ENCODE peak calls at places on chromosomes 3 and 15, in seven cellular contexts. S is heart left ventricle, J is body of pancreas, Z is heart right ventricle, O is PC-3, P is HCT116, H is pancreas. A is an unnamed sample. For H3K4me1 and H3K9me3, the result is how much of the 10 kb centered on the place peaks cover.

GRCh38 chr3:136862611-136862951 is 573 bp downstream of the NCK1 start:
- ATAC-seq in S (peak), J (peak), P (peak), O (peak), Z (peak), H (peak), A (peak)

GRCh38 chr3:169627073-169627472 is 36.4 kb downstream of the MECOM start:
- ATAC-seq in S (no peak), Z (no peak), P (no peak), H (peak), O (no peak), J (no peak), A (no peak)

GRCh38 chr3:136699271-136699828 is 52.8 kb downstream of the STAG1 start:
- ATAC-seq in J (no peak), Z (no peak), S (no peak), P (no peak), H (no peak), O (no peak), A (no peak)

GRCh38 chr3:150293401-150294001 is 114.6 kb upstream of the TSC22D2 start:
- ATAC-seq in S (no peak), O (no peak), J (no peak), H (no peak), Z (no peak), P (no peak), A (no peak)

GRCh38 chr15:55685292-55685691 is 57.7 kb downstream of the PRTG start:
- ATAC-seq in H (no peak), P (no peak), S (no peak), J (no peak), Z (no peak), O (no peak), A (peak)

GRCh38 chr3:10808974-10809373 is 7.1 kb upstream of the SLC6A11 start:
- ATAC-seq in H (no peak), O (no peak), P (no peak), S (no peak), J (no peak), Z (no peak), A (no peak)

GRCh38 chr15:51286816-51287215 is 51.6 kb downstream of the CYP19A1 start:
- ATAC-seq in S (peak), Z (no peak), H (no peak), O (peak), J (no peak), P (peak), A (peak)

GRCh38 chr3:63559884-63560283 is 92.6 kb upstream of the SNTN start:
- ATAC-seq in P (no peak), H (no peak), J (no peak), S (no peak), Z (no peak), O (no peak), A (no peak)

GRCh38 chr3:24507776-24508422 is 13.2 kb upstream of the THRB start:
- ATAC-seq in Z (no peak), P (no peak), J (no peak), H (no peak), S (no peak), O (peak), A (no peak)

GRCh38 chr3:4332991-4333390 is 29.8 kb downstream of the SETMAR start:
- ATAC-seq in H (no peak), P (no peak), S (no peak), Z (no peak), O (no peak), J (no peak), A (no peak)

GRCh38 chr3:10263549-10264363 is 15.5 kb downstream of the TATDN2 start:
- ATAC-seq in P (peak), J (peak), H (peak), S (peak), O (peak), Z (no peak), A (peak)

GRCh38 chr15:38202356-38202755 is 50.3 kb upstream of the SPRED1 start:
- ATAC-seq in J (no peak), S (no peak), H (no peak), Z (no peak), P (no peak), O (peak), A (no peak)

GRCh38 chr3:159620873-159621272 is 367.8 kb upstream of the IL12A start:
- ATAC-seq in O (peak), H (no peak), J (no peak), P (peak), Z (no peak), S (no peak), A (no peak)

GRCh38 chr3:159620281-159620680 is 368.4 kb upstream of the IL12A start:
- ATAC-seq in P (peak), H (no peak), S (no peak), O (no peak), J (no peak), Z (no peak), A (no peak)

GRCh38 chr3:159619341-159619885 is 369.2 kb upstream of the IL12A start:
- ATAC-seq in O (peak), S (no peak), J (no peak), P (no peak), H (no peak), Z (no peak), A (no peak)

GRCh38 chr3:159616234-159616825 is 372.3 kb upstream of the IL12A start:
- ATAC-seq in S (peak), Z (no peak), H (no peak), J (no peak), O (peak), P (peak), A (peak)
- TF ChIP-seq CTCF in S (peak), Z (peak), H (no peak), J (peak), O (peak), P (peak), A (peak)

GRCh38 chr3:42216302-42216701 is 49.7 kb downstream of the CCK start:
- ATAC-seq in J (no peak), O (no peak), P (no peak), S (no peak), Z (no peak), H (no peak), A (no peak)
- H3K4me1 ChIP-seq in J (under half), O (under half), P (under half), S (under half), Z (under half), H (under half), A (under half)

DNA sequence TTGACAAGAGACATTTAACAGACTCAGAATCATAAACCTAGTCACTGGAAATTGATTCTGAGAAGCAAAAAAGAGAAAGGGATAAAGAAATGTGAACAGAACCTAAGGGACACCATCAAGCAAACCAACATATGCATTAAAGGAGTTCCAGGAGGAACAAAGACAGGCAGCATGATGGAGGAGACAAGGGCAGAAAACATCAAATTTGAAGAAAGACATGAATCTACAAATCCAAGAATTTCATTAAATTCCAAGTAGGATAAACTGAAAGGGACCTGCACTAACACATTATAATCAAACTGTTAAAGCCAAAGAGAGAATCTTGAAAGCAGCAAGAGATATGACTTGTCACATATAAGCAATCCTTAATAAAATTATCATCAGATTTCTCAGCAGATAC is 122.3 kb downstream of the STT3B start:
- ATAC-seq in Z (no peak), J (no peak), O (no peak), H (no peak), S (no peak), P (no peak), A (no peak)
- H3K9me3 ChIP-seq in Z (under half), J (under half), O (under half), H (under half), S (half or more), P (under half), A (under half)

DNA sequence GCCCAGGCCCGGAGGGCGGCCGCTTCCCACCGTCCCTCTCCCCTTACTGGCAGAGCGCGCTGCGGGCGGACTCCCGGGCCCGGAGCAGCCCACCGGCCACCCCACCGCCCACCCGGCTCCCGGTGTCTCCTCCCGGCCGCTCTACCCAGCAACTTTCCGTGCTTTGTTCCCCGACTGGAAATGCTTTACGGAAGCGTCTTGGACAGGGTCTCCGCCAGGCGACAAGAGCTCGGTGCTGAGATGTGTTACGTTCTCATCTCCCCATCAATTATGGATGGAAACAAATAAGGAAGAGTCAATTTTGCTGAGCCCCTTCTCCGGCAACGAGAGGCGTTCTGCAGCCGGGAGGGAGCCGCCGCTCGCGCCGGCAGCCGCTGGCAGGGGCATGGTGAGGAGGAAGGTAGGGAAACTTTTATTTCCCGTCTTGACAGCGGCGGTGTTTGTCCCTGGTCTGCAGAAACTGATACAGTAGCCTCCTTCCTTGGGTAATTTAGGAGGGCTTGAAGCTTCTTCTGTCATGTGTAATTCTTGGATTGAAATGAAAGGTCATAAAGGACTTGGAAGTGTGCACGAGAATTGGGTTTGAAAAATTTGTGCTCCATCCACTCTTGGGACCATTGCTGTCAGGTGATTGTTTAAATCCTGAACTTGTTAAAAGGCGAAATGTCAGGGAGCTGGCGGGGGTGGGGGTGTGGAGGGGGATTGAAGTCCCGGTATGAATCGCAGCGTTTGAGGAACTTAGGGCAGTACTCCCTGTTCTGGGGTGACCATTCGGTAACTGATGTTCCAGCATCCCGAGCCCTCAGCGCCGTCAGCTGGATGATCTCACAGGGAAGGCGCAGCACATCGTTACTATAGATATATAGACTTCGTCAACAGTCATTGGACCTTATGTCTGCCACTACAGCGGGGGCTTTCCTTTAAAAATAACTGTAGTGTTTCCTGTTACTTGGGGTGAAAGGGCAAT is 1.5 kb downstream of the SEMA6D start:
- ATAC-seq in H (peak), J (peak), P (no peak), O (peak), Z (peak), S (peak), A (no peak)
- TF ChIP-seq CTCF in H (no peak), J (no peak), P (no peak), O (no peak), Z (no peak), S (no peak), A (no peak)

GRCh38 chr3:16478516-16478915 is 35.0 kb downstream of the RFTN1 start:
- ATAC-seq in H (no peak), S (peak), P (no peak), Z (peak), J (no peak), O (no peak), A (peak)
- H3K4me1 ChIP-seq in H (under half), S (under half), P (under half), Z (half or more), J (under half), O (under half), A (under half)